ENCODE peak calls at places on chromosome 12, in eight cellular contexts. One of them, this sample, is unnamed. For H3K4me1, the result is how much of the 10 kb centered on the place peaks cover.

GRCh38 chr12:48128800-48129199 is 9.6 kb downstream of the PFKM start:
- DNase-seq in OCI-LY7: no peak
- DNase-seq in heart left ventricle: no peak
- DNase-seq in esophagus muscularis mucosa: no peak
- DNase-seq in aorta: no peak
- DNase-seq in HAP-1: no peak
- DNase-seq in left ventricle myocardium inferior: no peak
- DNase-seq in GM23248: no peak
- DNase-seq in this sample: no peak

GRCh38 chr12:6224550-6224949 is 24.4 kb downstream of the CD9 start:
- DNase-seq in left ventricle myocardium inferior: no peak
- DNase-seq in HAP-1: no peak
- DNase-seq in esophagus muscularis mucosa: no peak
- DNase-seq in aorta: peak
- DNase-seq in heart left ventricle: no peak
- DNase-seq in GM23248: peak
- DNase-seq in OCI-LY7: peak
- DNase-seq in this sample: no peak

GRCh38 chr12:112149596-112149995 is 24.2 kb downstream of the TRAFD1 start:
- DNase-seq in aorta: peak
- DNase-seq in esophagus muscularis mucosa: no peak
- DNase-seq in GM23248: no peak
- DNase-seq in OCI-LY7: no peak
- DNase-seq in left ventricle myocardium inferior: no peak
- DNase-seq in heart left ventricle: no peak
- DNase-seq in HAP-1: no peak
- DNase-seq in this sample: no peak

GRCh38 chr12:66399626-66399931 is 97.3 kb downstream of the HELB start:
- DNase-seq in esophagus muscularis mucosa: no peak
- DNase-seq in aorta: no peak
- DNase-seq in OCI-LY7: no peak
- DNase-seq in GM23248: no peak
- DNase-seq in HAP-1: no peak
- DNase-seq in left ventricle myocardium inferior: no peak
- DNase-seq in heart left ventricle: no peak
- DNase-seq in this sample: no peak

GRCh38 chr12:97912943-97913342 is 450.3 kb downstream of the RMST start:
- DNase-seq in left ventricle myocardium inferior: no peak
- DNase-seq in GM23248: no peak
- DNase-seq in heart left ventricle: no peak
- DNase-seq in HAP-1: no peak
- DNase-seq in esophagus muscularis mucosa: no peak
- DNase-seq in aorta: peak
- DNase-seq in OCI-LY7: no peak
- DNase-seq in this sample: no peak

GRCh38 chr12:26711569-26711968 is 121.4 kb downstream of the ITPR2 start:
- DNase-seq in OCI-LY7: no peak
- DNase-seq in GM23248: no peak
- DNase-seq in aorta: no peak
- DNase-seq in heart left ventricle: no peak
- DNase-seq in esophagus muscularis mucosa: no peak
- DNase-seq in HAP-1: no peak
- DNase-seq in left ventricle myocardium inferior: no peak
- DNase-seq in this sample: no peak

GRCh38 chr12:104457746-104458644 is 1.2 kb downstream of the CHST11 start:
- DNase-seq in esophagus muscularis mucosa: no peak
- DNase-seq in HAP-1: peak
- DNase-seq in aorta: peak
- DNase-seq in left ventricle myocardium inferior: peak
- DNase-seq in GM23248: peak
- DNase-seq in OCI-LY7: peak
- DNase-seq in heart left ventricle: peak
- DNase-seq in this sample: no peak

GRCh38 chr12:101455685-101456084 is 19.5 kb upstream of the SPIC start:
- DNase-seq in left ventricle myocardium inferior: no peak
- DNase-seq in esophagus muscularis mucosa: no peak
- DNase-seq in GM23248: no peak
- DNase-seq in aorta: no peak
- DNase-seq in HAP-1: no peak
- DNase-seq in heart left ventricle: no peak
- DNase-seq in OCI-LY7: no peak
- DNase-seq in this sample: no peak

GRCh38 chr12:66533767-66534166 is 145.1 kb downstream of the GRIP1 start:
- DNase-seq in aorta: no peak
- DNase-seq in heart left ventricle: no peak
- DNase-seq in esophagus muscularis mucosa: no peak
- DNase-seq in OCI-LY7: peak
- DNase-seq in GM23248: no peak
- DNase-seq in left ventricle myocardium inferior: no peak
- DNase-seq in HAP-1: no peak
- DNase-seq in this sample: no peak

GRCh38 chr12:8609061-8609570 is 3.5 kb downstream of the AICDA start:
- DNase-seq in HAP-1: peak
- DNase-seq in left ventricle myocardium inferior: no peak
- DNase-seq in aorta: no peak
- DNase-seq in OCI-LY7: peak
- DNase-seq in esophagus muscularis mucosa: no peak
- DNase-seq in heart left ventricle: no peak
- DNase-seq in GM23248: peak
- DNase-seq in this sample: no peak

GRCh38 chr12:96051756-96052155 is 16.4 kb upstream of the LTA4H start:
- DNase-seq in aorta: no peak
- DNase-seq in esophagus muscularis mucosa: no peak
- DNase-seq in left ventricle myocardium inferior: no peak
- DNase-seq in heart left ventricle: no peak
- DNase-seq in HAP-1: no peak
- DNase-seq in GM23248: no peak
- DNase-seq in OCI-LY7: no peak
- DNase-seq in this sample: no peak

GRCh38 chr12:104555650-104556049 is 98.9 kb downstream of the CHST11 start:
- DNase-seq in esophagus muscularis mucosa: no peak
- DNase-seq in aorta: no peak
- DNase-seq in OCI-LY7: no peak
- DNase-seq in GM23248: no peak
- DNase-seq in heart left ventricle: no peak
- DNase-seq in left ventricle myocardium inferior: no peak
- DNase-seq in HAP-1: no peak
- DNase-seq in this sample: no peak

GRCh38 chr12:126033746-126034145 is 968.5 kb downstream of the AACS start:
- DNase-seq in GM23248: no peak
- DNase-seq in esophagus muscularis mucosa: no peak
- DNase-seq in OCI-LY7: no peak
- DNase-seq in HAP-1: no peak
- DNase-seq in aorta: no peak
- DNase-seq in left ventricle myocardium inferior: no peak
- DNase-seq in heart left ventricle: no peak
- DNase-seq in this sample: no peak

GRCh38 chr12:29043069-29043468 is 106.0 kb upstream of the FAR2 start:
- DNase-seq in esophagus muscularis mucosa: no peak
- DNase-seq in HAP-1: no peak
- DNase-seq in aorta: no peak
- DNase-seq in GM23248: peak
- DNase-seq in heart left ventricle: no peak
- DNase-seq in OCI-LY7: no peak
- DNase-seq in left ventricle myocardium inferior: no peak
- DNase-seq in this sample: no peak
- H3K4me1 ChIP-seq in esophagus muscularis mucosa: under half
- H3K4me1 ChIP-seq in HAP-1: under half
- H3K4me1 ChIP-seq in aorta: under half
- H3K4me1 ChIP-seq in GM23248: under half
- H3K4me1 ChIP-seq in heart left ventricle: under half
- H3K4me1 ChIP-seq in OCI-LY7: under half
- H3K4me1 ChIP-seq in left ventricle myocardium inferior: under half
- H3K4me1 ChIP-seq in this sample: under half

DNA sequence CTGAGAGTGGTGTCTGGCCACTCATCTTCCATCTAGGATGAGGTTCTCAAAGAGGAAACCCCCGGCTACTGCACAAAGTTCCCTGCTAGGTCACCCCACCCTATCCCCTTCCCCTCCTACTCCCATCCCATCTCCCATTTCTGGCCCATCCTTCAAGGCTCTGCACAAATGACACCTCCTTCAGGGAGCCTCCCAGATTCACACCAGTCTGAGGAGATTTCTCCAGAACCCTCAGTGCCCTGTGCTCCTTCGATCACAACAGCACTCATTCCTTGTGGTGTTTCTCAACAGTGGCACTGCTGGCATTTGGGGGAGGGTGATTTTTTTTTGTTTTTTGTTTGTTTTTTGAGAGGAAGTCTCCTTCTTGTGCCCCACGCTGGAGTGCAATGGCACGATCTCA is 2.9 kb downstream of the CAMKK2 start:
- DNase-seq in heart left ventricle: no peak
- DNase-seq in HAP-1: no peak
- DNase-seq in esophagus muscularis mucosa: no peak
- DNase-seq in left ventricle myocardium inferior: no peak
- DNase-seq in GM23248: no peak
- DNase-seq in aorta: no peak
- DNase-seq in OCI-LY7: no peak
- DNase-seq in this sample: no peak
- H3K4me1 ChIP-seq in heart left ventricle: under half
- H3K4me1 ChIP-seq in HAP-1: under half
- H3K4me1 ChIP-seq in esophagus muscularis mucosa: under half
- H3K4me1 ChIP-seq in left ventricle myocardium inferior: half or more
- H3K4me1 ChIP-seq in GM23248: under half
- H3K4me1 ChIP-seq in aorta: under half
- H3K4me1 ChIP-seq in OCI-LY7: under half
- H3K4me1 ChIP-seq in this sample: half or more

GRCh38 chr12:108633081-108633533 is 587 bp downstream of the SELPLG start:
- DNase-seq in esophagus muscularis mucosa: no peak
- DNase-seq in aorta: peak
- DNase-seq in left ventricle myocardium inferior: no peak
- DNase-seq in HAP-1: no peak
- DNase-seq in OCI-LY7: peak
- DNase-seq in heart left ventricle: peak
- DNase-seq in GM23248: no peak
- DNase-seq in this sample: no peak

GRCh38 chr12:108629824-108630476 is 3.7 kb downstream of the SELPLG start:
- DNase-seq in GM23248: peak
- DNase-seq in left ventricle myocardium inferior: no peak
- DNase-seq in OCI-LY7: no peak
- DNase-seq in heart left ventricle: peak
- DNase-seq in HAP-1: no peak
- DNase-seq in aorta: peak
- DNase-seq in esophagus muscularis mucosa: no peak
- DNase-seq in this sample: no peak

GRCh38 chr12:108627134-108627920 is 6.4 kb downstream of the SELPLG start:
- DNase-seq in aorta: peak
- DNase-seq in OCI-LY7: no peak
- DNase-seq in HAP-1: no peak
- DNase-seq in GM23248: no peak
- DNase-seq in heart left ventricle: no peak
- DNase-seq in left ventricle myocardium inferior: no peak
- DNase-seq in esophagus muscularis mucosa: no peak
- DNase-seq in this sample: no peak

GRCh38 chr12:108630481-108631207 is 3.0 kb downstream of the SELPLG start:
- DNase-seq in OCI-LY7: peak
- DNase-seq in left ventricle myocardium inferior: no peak
- DNase-seq in aorta: peak
- DNase-seq in GM23248: peak
- DNase-seq in HAP-1: no peak
- DNase-seq in heart left ventricle: peak
- DNase-seq in esophagus muscularis mucosa: no peak
- DNase-seq in this sample: no peak

DNA sequence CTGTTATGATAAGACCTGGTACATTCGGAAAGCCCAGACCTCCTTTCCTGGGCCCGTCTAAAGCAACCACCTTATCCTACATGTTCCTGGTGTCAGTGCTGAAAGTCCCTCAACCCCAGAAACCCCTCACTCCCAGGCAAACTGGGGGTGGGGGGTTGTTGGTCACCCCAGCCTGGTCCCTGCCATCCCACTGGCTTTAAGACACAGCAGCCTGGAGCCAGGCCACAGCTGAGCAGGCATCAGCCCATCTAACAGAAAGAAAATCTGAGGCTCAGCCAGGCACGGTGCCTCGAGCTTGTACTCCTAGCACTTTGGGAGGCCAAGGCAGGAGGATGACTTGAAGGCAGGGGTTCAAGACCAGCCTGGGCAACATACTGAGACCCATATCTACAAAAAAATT is 4.5 kb downstream of the SELPLG start:
- DNase-seq in heart left ventricle: peak
- DNase-seq in esophagus muscularis mucosa: no peak
- DNase-seq in HAP-1: no peak
- DNase-seq in OCI-LY7: no peak
- DNase-seq in GM23248: no peak
- DNase-seq in aorta: no peak
- DNase-seq in left ventricle myocardium inferior: no peak
- DNase-seq in this sample: no peak
- H3K4me1 ChIP-seq in heart left ventricle: under half
- H3K4me1 ChIP-seq in esophagus muscularis mucosa: under half
- H3K4me1 ChIP-seq in HAP-1: under half
- H3K4me1 ChIP-seq in OCI-LY7: half or more
- H3K4me1 ChIP-seq in GM23248: under half
- H3K4me1 ChIP-seq in aorta: under half
- H3K4me1 ChIP-seq in left ventricle myocardium inferior: under half
- H3K4me1 ChIP-seq in this sample: under half

GRCh38 chr12:31961137-31961536 is 1.9 kb downstream of the RESF1 start:
- DNase-seq in heart left ventricle: no peak
- DNase-seq in aorta: no peak
- DNase-seq in left ventricle myocardium inferior: no peak
- DNase-seq in esophagus muscularis mucosa: no peak
- DNase-seq in HAP-1: no peak
- DNase-seq in GM23248: no peak
- DNase-seq in OCI-LY7: peak
- DNase-seq in this sample: no peak

GRCh38 chr12:31965090-31965489 is 5.9 kb downstream of the RESF1 start:
- DNase-seq in left ventricle myocardium inferior: no peak
- DNase-seq in heart left ventricle: no peak
- DNase-seq in OCI-LY7: no peak
- DNase-seq in GM23248: no peak
- DNase-seq in aorta: no peak
- DNase-seq in esophagus muscularis mucosa: no peak
- DNase-seq in HAP-1: no peak
- DNase-seq in this sample: no peak

GRCh38 chr12:31966558-31967205 is 7.5 kb downstream of the RESF1 start:
- DNase-seq in aorta: no peak
- DNase-seq in heart left ventricle: no peak
- DNase-seq in OCI-LY7: no peak
- DNase-seq in left ventricle myocardium inferior: no peak
- DNase-seq in GM23248: no peak
- DNase-seq in esophagus muscularis mucosa: no peak
- DNase-seq in HAP-1: no peak
- DNase-seq in this sample: no peak

GRCh38 chr12:31962076-31962475 is 2.9 kb downstream of the RESF1 start:
- DNase-seq in aorta: no peak
- DNase-seq in esophagus muscularis mucosa: no peak
- DNase-seq in left ventricle myocardium inferior: no peak
- DNase-seq in HAP-1: peak
- DNase-seq in GM23248: no peak
- DNase-seq in heart left ventricle: no peak
- DNase-seq in OCI-LY7: no peak
- DNase-seq in this sample: no peak

DNA sequence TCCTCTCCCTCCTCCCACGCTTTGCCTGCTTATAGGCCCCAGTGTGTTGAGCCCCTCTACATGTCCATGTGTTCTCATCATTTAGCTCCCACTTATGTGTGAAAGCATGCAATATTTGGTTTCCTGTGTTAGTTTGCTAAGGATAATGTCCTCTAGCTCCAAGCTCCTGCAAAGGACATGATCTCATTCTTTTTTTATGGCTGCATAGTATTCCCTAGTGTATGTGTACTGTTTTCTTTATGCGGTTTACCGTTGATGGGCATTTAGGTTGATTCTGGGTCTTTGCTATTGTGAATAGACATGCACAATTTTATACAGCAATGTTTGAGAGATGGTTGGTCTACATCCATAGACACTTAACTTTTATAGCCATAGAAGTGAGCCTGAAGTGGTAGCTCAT is 5.1 kb downstream of the RESF1 start:
- DNase-seq in HAP-1: no peak
- DNase-seq in heart left ventricle: no peak
- DNase-seq in aorta: no peak
- DNase-seq in GM23248: no peak
- DNase-seq in left ventricle myocardium inferior: no peak
- DNase-seq in OCI-LY7: no peak
- DNase-seq in esophagus muscularis mucosa: no peak
- DNase-seq in this sample: no peak
- H3K4me1 ChIP-seq in HAP-1: under half
- H3K4me1 ChIP-seq in heart left ventricle: under half
- H3K4me1 ChIP-seq in aorta: under half
- H3K4me1 ChIP-seq in GM23248: under half
- H3K4me1 ChIP-seq in left ventricle myocardium inferior: half or more
- H3K4me1 ChIP-seq in OCI-LY7: under half
- H3K4me1 ChIP-seq in esophagus muscularis mucosa: half or more
- H3K4me1 ChIP-seq in this sample: half or more